ENCODE peak calls at places on chromosomes 11 and 22, in ten cellular contexts. L is stimulated activated CD4-positive, alpha-beta T cell treated with anti-CD3 and anti-CD28 coated beads, Interleukin-1b, Interleukin-23, amount 100 ng/mL, for 1 hour; K is midbrain; P is NCI-H1417; E is activated T-cell treated with anti-CD3 and anti-CD28 coated beads, Interleukin-2, amount 50 U/mL, for 24 hours; B is GM20000; A is cardiac septum; T is brain pericyte; H is retinal pigment epithelial cell; M is occipital lobe. O is an unnamed sample.

GRCh38 chr22:40107756-40108437 is 69.8 kb upstream of the TNRC6B start:
- DNase-seq in L (no peak), K (no peak), P (no peak), E (peak), B (no peak), A (no peak), T (no peak), H (no peak), M (no peak), O (no peak)

GRCh38 chr11:2815762-2816496 is 69.6 kb downstream of the CDKN1C start:
- DNase-seq in L (no peak), K (no peak), P (no peak), E (no peak), B (no peak), A (no peak), T (no peak), H (no peak), M (no peak), O (no peak)

GRCh38 chr11:76810151-76810853 is 27.1 kb downstream of the TSKU start:
- DNase-seq in L (no peak), K (peak), P (no peak), E (no peak), B (no peak), A (peak), T (no peak), H (no peak), M (no peak), O (no peak)

GRCh38 chr11:82989628-82990404 is 81.9 kb downstream of the RAB30 start:
- DNase-seq in L (no peak), K (no peak), P (peak), E (no peak), B (no peak), A (no peak), T (no peak), H (no peak), M (no peak), O (no peak)

GRCh38 chr11:60785136-60785535 is at the start of gene MS4A10:
- DNase-seq in L (no peak), K (no peak), P (no peak), E (no peak), B (no peak), A (no peak), T (no peak), H (no peak), M (no peak), O (no peak)

GRCh38 chr11:107011977-107012376 is 6.3 kb downstream of the GUCY1A2 start:
- DNase-seq in L (no peak), K (no peak), P (no peak), E (no peak), B (no peak), A (no peak), T (no peak), H (no peak), M (no peak), O (no peak)

GRCh38 chr11:117713676-117714075 is 83.3 kb downstream of the DSCAML1 start:
- DNase-seq in L (no peak), K (no peak), P (peak), E (no peak), B (no peak), A (no peak), T (no peak), H (no peak), M (no peak), O (no peak)

GRCh38 chr22:45103756-45104155 is 60.0 kb upstream of the NUP50 start:
- DNase-seq in L (no peak), K (no peak), P (no peak), E (no peak), B (no peak), A (no peak), T (no peak), H (no peak), M (no peak), O (no peak)

GRCh38 chr11:31492320-31492913 is 17.0 kb downstream of the IMMP1L start:
- DNase-seq in L (no peak), K (no peak), P (no peak), E (no peak), B (no peak), A (no peak), T (no peak), H (peak), M (no peak), O (no peak)

GRCh38 chr11:102393272-102393730 is 46.3 kb downstream of the BIRC2 start:
- DNase-seq in L (no peak), K (no peak), P (no peak), E (no peak), B (no peak), A (no peak), T (no peak), H (no peak), M (no peak), O (no peak)

GRCh38 chr22:37777122-37777687 is 30.5 kb upstream of the GCAT start:
- DNase-seq in L (no peak), K (peak), P (no peak), E (no peak), B (peak), A (no peak), T (no peak), H (no peak), M (no peak), O (peak)

GRCh38 chr11:129280027-129280811 is 88.1 kb upstream of the ARHGAP32 start:
- DNase-seq in L (no peak), K (no peak), P (no peak), E (peak), B (no peak), A (no peak), T (no peak), H (no peak), M (no peak), O (no peak)

GRCh38 chr22:49815641-49816071 is 12.0 kb downstream of the BRD1 start:
- DNase-seq in L (no peak), K (no peak), P (no peak), E (no peak), B (no peak), A (no peak), T (no peak), H (no peak), M (no peak), O (no peak)

GRCh38 chr11:32722255-32722654 is 72.2 kb downstream of the CCDC73 start:
- DNase-seq in L (no peak), K (no peak), P (no peak), E (no peak), B (no peak), A (no peak), T (no peak), H (no peak), M (no peak), O (no peak)

GRCh38 chr11:70616938-70617674 is 218.8 kb downstream of the CTTN start:
- DNase-seq in L (no peak), K (no peak), P (no peak), E (no peak), B (no peak), A (no peak), T (no peak), H (no peak), M (no peak), O (no peak)

GRCh38 chr22:46931414-46931813 is 169.0 kb downstream of the TBC1D22A start:
- DNase-seq in L (no peak), K (no peak), P (no peak), E (no peak), B (no peak), A (no peak), T (no peak), H (no peak), M (no peak), O (no peak)

GRCh38 chr11:29127456-29127855 is 889.4 kb downstream of the KCNA4 start:
- DNase-seq in L (no peak), K (no peak), P (no peak), E (no peak), B (no peak), A (no peak), T (no peak), H (peak), M (no peak), O (no peak)

GRCh38 chr11:121464352-121464946 is 11.7 kb upstream of the SORL1-AS1 start:
- DNase-seq in L (no peak), K (peak), P (no peak), E (peak), B (peak), A (peak), T (no peak), H (peak), M (peak), O (peak)

GRCh38 chr22:49779853-49780271 is 47.8 kb downstream of the BRD1 start:
- DNase-seq in L (no peak), K (no peak), P (no peak), E (no peak), B (no peak), A (no peak), T (no peak), H (peak), M (no peak), O (no peak)

GRCh38 chr11:32118025-32118974 is 27.4 kb downstream of the RCN1 start:
- DNase-seq in L (no peak), K (no peak), P (no peak), E (no peak), B (no peak), A (no peak), T (no peak), H (peak), M (no peak), O (no peak)

GRCh38 chr11:69702239-69702668 is 1.6 kb downstream of the FGF19 start:
- DNase-seq in L (no peak), K (no peak), P (no peak), E (no peak), B (no peak), A (no peak), T (no peak), H (no peak), M (no peak), O (no peak)

GRCh38 chr11:117842131-117842941 is 17.8 kb upstream of the FXYD2 start:
- DNase-seq in L (no peak), K (no peak), P (no peak), E (no peak), B (no peak), A (peak), T (no peak), H (no peak), M (no peak), O (no peak)

GRCh38 chr22:17562906-17563870 is at the start of gene SLC25A18:
- DNase-seq in L (no peak), K (peak), P (no peak), E (no peak), B (no peak), A (no peak), T (no peak), H (no peak), M (peak), O (no peak)

GRCh38 chr11:27386176-27386575 is 23.2 kb upstream of the CCDC34 start:
- DNase-seq in L (no peak), K (no peak), P (no peak), E (no peak), B (no peak), A (no peak), T (no peak), H (no peak), M (no peak), O (no peak)

GRCh38 chr11:116276051-116277044 is 496.4 kb downstream of the BUD13 start:
- DNase-seq in L (peak), K (peak), P (peak), E (peak), B (peak), A (peak), T (no peak), H (no peak), M (peak), O (no peak)

GRCh38 chr11:77151804-77152513 is 23.9 kb downstream of the MYO7A start:
- DNase-seq in L (peak), K (no peak), P (no peak), E (peak), B (no peak), A (no peak), T (no peak), H (no peak), M (peak), O (peak)

GRCh38 chr11:690738-691633 is 4.0 kb downstream of the DEAF1 start:
- DNase-seq in L (no peak), K (no peak), P (no peak), E (no peak), B (no peak), A (no peak), T (no peak), H (no peak), M (no peak), O (no peak)

GRCh38 chr11:107747622-107748021 is 35.8 kb upstream of the SLN start:
- DNase-seq in L (no peak), K (no peak), P (no peak), E (no peak), B (no peak), A (no peak), T (no peak), H (no peak), M (no peak), O (no peak)

GRCh38 chr22:45136594-45136993 is 27.1 kb upstream of the NUP50 start:
- DNase-seq in L (no peak), K (no peak), P (no peak), E (no peak), B (peak), A (no peak), T (no peak), H (no peak), M (no peak), O (no peak)

GRCh38 chr22:48404801-48405447 is 1422.7 kb downstream of the BRD1 start:
- DNase-seq in L (no peak), K (no peak), P (no peak), E (no peak), B (no peak), A (no peak), T (no peak), H (no peak), M (no peak), O (no peak)